ENCODE peak calls at places on chromosomes 1 and 21, in seven cellular contexts. J, X, G, V, E, Z and B are unnamed samples. For H3K36me3 and H3K4me1, the result is how much of the 10 kb centered on the place peaks cover.

GRCh38 chr21:30164796-30165195 is 1.8 kb downstream of the CLDN17 start:
- DNase-seq in J (no peak), X (no peak), G (no peak), V (no peak), E (no peak), Z (no peak), B (no peak)

GRCh38 chr1:109863699-109864062 is 47.0 kb upstream of the CSF1 start:
- DNase-seq in J (no peak), X (no peak), G (no peak), V (no peak), E (no peak), Z (no peak), B (no peak)

GRCh38 chr1:87141556-87141955 is 187.1 kb upstream of the LMO4 start:
- DNase-seq in J (no peak), X (no peak), G (no peak), V (no peak), E (no peak), Z (no peak), B (no peak)

GRCh38 chr1:203428981-203429599 is 46.5 kb upstream of the PRELP start:
- DNase-seq in J (no peak), X (no peak), G (no peak), V (no peak), E (no peak), Z (peak), B (no peak)

GRCh38 chr1:151512801-151513625 is 1.8 kb downstream of the CGN start:
- DNase-seq in J (peak), X (no peak), G (no peak), V (no peak), E (no peak), Z (peak), B (no peak)

GRCh38 chr1:176557543-176558258 is 94.7 kb downstream of the PAPPA2 start:
- DNase-seq in J (no peak), X (no peak), G (no peak), V (no peak), E (no peak), Z (no peak), B (no peak)

GRCh38 chr1:58739851-58740466 is 40.1 kb upstream of the MYSM1 start:
- DNase-seq in J (no peak), X (no peak), G (no peak), V (peak), E (no peak), Z (no peak), B (no peak)

GRCh38 chr1:203465943-203466342 is 9.7 kb upstream of the PRELP start:
- DNase-seq in J (no peak), X (peak), G (peak), V (peak), E (no peak), Z (no peak), B (no peak)

GRCh38 chr1:30038134-30039025 is 685.0 kb downstream of the MATN1 start:
- DNase-seq in J (no peak), X (no peak), G (no peak), V (no peak), E (no peak), Z (no peak), B (no peak)

GRCh38 chr1:156667610-156667967 is 9.6 kb downstream of the NES start:
- DNase-seq in J (no peak), X (no peak), G (peak), V (no peak), E (no peak), Z (no peak), B (no peak)

GRCh38 chr1:21751281-21751680 is 31.7 kb downstream of the USP48 start:
- DNase-seq in J (no peak), X (no peak), G (no peak), V (no peak), E (no peak), Z (no peak), B (no peak)

GRCh38 chr1:21749859-21750468 is 33.0 kb downstream of the USP48 start:
- DNase-seq in J (no peak), X (no peak), G (no peak), V (no peak), E (no peak), Z (no peak), B (no peak)

GRCh38 chr1:21754583-21754982 is 28.4 kb downstream of the USP48 start:
- DNase-seq in J (no peak), X (no peak), G (no peak), V (no peak), E (no peak), Z (no peak), B (no peak)

GRCh38 chr1:21750841-21751240 is 32.1 kb downstream of the USP48 start:
- DNase-seq in J (no peak), X (no peak), G (no peak), V (no peak), E (no peak), Z (no peak), B (no peak)

GRCh38 chr1:21752186-21752585 is 30.8 kb downstream of the USP48 start:
- DNase-seq in J (no peak), X (no peak), G (no peak), V (no peak), E (no peak), Z (no peak), B (no peak)
- H3K36me3 ChIP-seq in J (under half), X (under half), G (half or more), V (under half), E (half or more), Z (under half), B (under half)

GRCh38 chr1:162248854-162249535 is 127.7 kb downstream of the SPATA46 start:
- DNase-seq in J (no peak), X (no peak), G (no peak), V (no peak), E (no peak), Z (no peak), B (no peak)

GRCh38 chr1:162253790-162254189 is 122.9 kb downstream of the SPATA46 start:
- DNase-seq in J (no peak), X (no peak), G (no peak), V (no peak), E (no peak), Z (no peak), B (no peak)

GRCh38 chr1:162250004-162250730 is 126.5 kb downstream of the SPATA46 start:
- DNase-seq in J (no peak), X (no peak), G (no peak), V (no peak), E (no peak), Z (no peak), B (no peak)

GRCh38 chr1:162252209-162252608 is 124.4 kb downstream of the SPATA46 start:
- DNase-seq in J (no peak), X (no peak), G (no peak), V (no peak), E (no peak), Z (no peak), B (no peak)

GRCh38 chr1:162251102-162251501 is 125.6 kb downstream of the SPATA46 start:
- DNase-seq in J (no peak), X (no peak), G (no peak), V (no peak), E (no peak), Z (no peak), B (no peak)
- H3K27ac ChIP-seq in J (no peak), X (no peak), G (no peak), V (no peak), E (no peak), Z (no peak), B (no peak)

DNA sequence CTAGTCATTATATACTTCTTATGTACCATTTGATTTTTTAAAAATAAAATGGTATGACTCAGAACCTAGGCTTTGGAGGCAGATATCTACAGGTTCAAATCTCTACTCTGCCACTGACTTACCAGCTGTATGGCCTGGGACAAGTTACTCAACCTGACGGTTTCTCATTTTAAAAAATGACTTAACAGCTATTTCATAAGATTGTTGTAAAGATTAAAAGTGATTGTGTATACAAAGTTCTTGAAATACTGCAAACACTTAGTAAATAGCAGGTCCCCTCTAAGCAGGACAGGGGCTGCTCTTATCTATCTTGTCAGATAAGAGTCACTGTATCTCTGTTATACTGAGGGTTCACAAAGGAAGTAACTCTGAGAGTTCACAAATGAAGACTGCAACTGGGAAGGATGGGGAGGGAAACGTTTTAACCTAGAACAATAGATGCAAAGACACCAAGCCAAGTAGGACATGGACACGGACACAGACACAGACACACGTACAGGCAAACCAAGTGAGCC is 2.6 kb downstream of the BCAR3 start:
- DNase-seq in J (no peak), X (no peak), G (no peak), V (no peak), E (no peak), Z (no peak), B (no peak)
- H3K4me1 ChIP-seq in J (under half), X (under half), G (under half), V (under half), E (under half), Z (under half), B (under half)

GRCh38 chr1:23051510-23051909 is 32.2 kb downstream of the KDM1A start:
- DNase-seq in J (no peak), X (no peak), G (no peak), V (no peak), E (no peak), Z (no peak), B (no peak)

GRCh38 chr1:23062271-23062670 is 43.0 kb downstream of the KDM1A start:
- DNase-seq in J (no peak), X (no peak), G (no peak), V (no peak), E (no peak), Z (no peak), B (no peak)

DNA sequence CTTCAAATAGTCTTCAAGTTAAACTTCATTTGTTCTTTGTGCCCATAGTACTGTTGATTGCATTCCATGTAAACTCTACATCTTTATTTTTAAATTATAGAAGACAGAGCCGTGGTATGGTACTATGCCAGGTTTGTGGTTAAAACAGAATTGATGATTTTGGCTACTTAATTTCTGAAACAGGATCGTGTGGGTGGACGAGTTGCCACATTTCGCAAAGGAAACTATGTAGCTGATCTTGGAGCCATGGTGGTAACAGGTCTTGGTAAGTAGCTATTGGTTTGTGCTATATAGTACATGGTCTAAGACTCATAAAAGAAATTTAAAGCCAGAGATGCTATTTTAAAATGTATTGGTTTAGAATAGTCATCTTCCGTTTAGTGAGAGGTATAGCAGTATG is 38.0 kb downstream of the KDM1A start:
- DNase-seq in J (no peak), X (no peak), G (no peak), V (no peak), E (no peak), Z (no peak), B (no peak)
- H3K36me3 ChIP-seq in J (under half), X (under half), G (half or more), V (under half), E (half or more), Z (under half), B (under half)